ENCODE peak calls at places on chromosomes 5 and 9, in five cellular contexts. One of them, this sample, is unnamed.

GRCh38 chr5:84688566-84688965 is 303.9 kb upstream of the EDIL3 start:
- DNase-seq in cardiac muscle cell: peak; percentile 87
- DNase-seq in mesothelial cell of epicardium: no peak
- DNase-seq in progenitor cell of endocrine pancreas: no peak
- DNase-seq in heart right ventricle: no peak
- DNase-seq in this sample: no peak

GRCh38 chr5:53974021-53974420 is 336.4 kb downstream of the ARL15 start:
- DNase-seq in cardiac muscle cell: no peak
- DNase-seq in mesothelial cell of epicardium: no peak
- DNase-seq in progenitor cell of endocrine pancreas: no peak
- DNase-seq in heart right ventricle: no peak
- DNase-seq in this sample: no peak

GRCh38 chr9:21434202-21435014 is 5.8 kb upstream of the IFNA1 start:
- DNase-seq in cardiac muscle cell: peak; percentile 85
- DNase-seq in mesothelial cell of epicardium: no peak
- DNase-seq in progenitor cell of endocrine pancreas: no peak
- DNase-seq in heart right ventricle: no peak
- DNase-seq in this sample: no peak

GRCh38 chr9:109466623-109467590 is 31.2 kb downstream of the PTPN3 start:
- DNase-seq in cardiac muscle cell: peak; percentile 43
- DNase-seq in mesothelial cell of epicardium: no peak
- DNase-seq in progenitor cell of endocrine pancreas: no peak
- DNase-seq in heart right ventricle: no peak
- DNase-seq in this sample: no peak

GRCh38 chr9:136572003-136572595 is 26.3 kb upstream of the NOTCH1 start:
- DNase-seq in cardiac muscle cell: peak; percentile 81
- DNase-seq in mesothelial cell of epicardium: no peak
- DNase-seq in progenitor cell of endocrine pancreas: no peak
- DNase-seq in heart right ventricle: peak; percentile 73
- DNase-seq in this sample: no peak

GRCh38 chr9:14863402-14863801 is 46.8 kb downstream of the FREM1 start:
- DNase-seq in cardiac muscle cell: no peak
- DNase-seq in mesothelial cell of epicardium: no peak
- DNase-seq in progenitor cell of endocrine pancreas: no peak
- DNase-seq in heart right ventricle: no peak
- DNase-seq in this sample: no peak

GRCh38 chr5:149061341-149061740 is 1.5 kb downstream of the SH3TC2 start:
- DNase-seq in cardiac muscle cell: no peak
- DNase-seq in mesothelial cell of epicardium: no peak
- DNase-seq in progenitor cell of endocrine pancreas: no peak
- DNase-seq in heart right ventricle: no peak
- DNase-seq in this sample: no peak

GRCh38 chr5:129204525-129204924 is 110.0 kb downstream of the ISOC1 start:
- DNase-seq in cardiac muscle cell: peak; percentile 14
- DNase-seq in mesothelial cell of epicardium: no peak
- DNase-seq in progenitor cell of endocrine pancreas: no peak
- DNase-seq in heart right ventricle: no peak
- DNase-seq in this sample: no peak

GRCh38 chr5:39420482-39421145 is 4.2 kb downstream of the DAB2 start:
- DNase-seq in cardiac muscle cell: peak; percentile 89
- DNase-seq in mesothelial cell of epicardium: no peak
- DNase-seq in progenitor cell of endocrine pancreas: no peak
- DNase-seq in heart right ventricle: peak; percentile 40
- DNase-seq in this sample: no peak

DNA sequence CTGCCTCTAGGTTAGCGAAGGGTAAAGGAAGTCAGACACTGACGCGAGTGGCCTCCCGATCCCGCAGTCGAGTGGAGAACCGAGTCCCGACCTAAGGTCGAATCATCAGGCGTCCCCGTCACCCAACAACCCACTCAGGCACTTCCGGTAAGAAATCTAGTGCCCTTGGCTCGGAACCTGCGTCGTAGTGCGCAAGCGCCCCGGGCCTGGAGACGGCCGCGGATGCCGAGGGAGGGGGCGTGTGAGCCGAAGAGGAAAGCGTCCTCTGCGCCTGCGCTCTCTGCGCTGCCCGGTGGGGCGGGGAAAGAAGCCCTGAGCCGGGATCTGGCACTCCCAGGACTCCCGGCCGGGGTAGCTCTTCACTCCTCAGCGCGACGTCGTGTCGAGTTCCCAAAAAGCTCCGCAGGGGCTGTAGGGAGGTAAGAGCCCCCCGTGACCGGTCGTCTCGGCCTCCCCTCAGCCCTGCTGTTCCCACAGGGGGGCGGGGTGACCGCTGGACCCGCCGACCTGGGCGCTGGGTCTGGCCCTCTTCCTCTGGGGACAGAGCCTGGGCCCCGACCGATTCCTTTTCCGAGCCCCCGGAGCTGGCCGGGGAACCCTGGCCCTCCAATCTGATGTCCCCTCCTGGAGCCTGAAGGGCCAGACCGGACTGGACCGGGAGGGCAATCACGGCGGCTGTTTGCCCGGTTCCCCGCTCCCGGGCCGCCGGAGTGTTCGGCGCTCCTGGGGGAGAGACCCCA is at the start of gene ZFYVE16:
- DNase-seq in cardiac muscle cell: peak; percentile 98
- DNase-seq in mesothelial cell of epicardium: peak; percentile 97
- DNase-seq in progenitor cell of endocrine pancreas: peak; percentile 96
- DNase-seq in heart right ventricle: peak; percentile 99
- DNase-seq in this sample: peak; percentile 95
- TF ChIP-seq CTCF in cardiac muscle cell: peak; percentile 15
- TF ChIP-seq CTCF in mesothelial cell of epicardium: no peak
- TF ChIP-seq CTCF in progenitor cell of endocrine pancreas: peak; percentile 47
- TF ChIP-seq CTCF in heart right ventricle: no peak
- TF ChIP-seq CTCF in this sample: no peak

DNA sequence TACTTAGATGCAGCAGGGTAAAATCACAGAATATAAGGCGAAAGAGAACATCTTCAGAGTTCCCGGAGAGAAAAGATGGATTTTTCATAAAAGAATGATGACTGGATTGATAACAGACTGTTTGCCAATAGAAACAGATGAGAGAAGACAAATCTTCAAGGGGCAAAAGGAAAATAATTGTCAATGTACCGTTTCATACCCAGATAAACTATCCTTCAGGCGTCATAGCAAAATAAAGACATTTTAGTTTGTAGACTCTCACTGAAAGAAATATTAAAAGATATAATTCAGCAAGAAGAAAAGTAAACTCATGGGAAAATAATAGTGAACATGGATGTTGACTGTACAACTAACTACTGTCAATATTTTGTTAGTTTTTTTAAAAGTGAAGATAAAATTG is 174.2 kb downstream of the CRB2 start:
- DNase-seq in cardiac muscle cell: no peak
- DNase-seq in mesothelial cell of epicardium: no peak
- DNase-seq in progenitor cell of endocrine pancreas: no peak
- DNase-seq in heart right ventricle: no peak
- DNase-seq in this sample: no peak
- TF ChIP-seq CTCF in cardiac muscle cell: no peak
- TF ChIP-seq CTCF in mesothelial cell of epicardium: no peak
- TF ChIP-seq CTCF in progenitor cell of endocrine pancreas: no peak
- TF ChIP-seq CTCF in heart right ventricle: no peak
- TF ChIP-seq CTCF in this sample: no peak

GRCh38 chr5:176629853-176630680 is at the start of the genes EIF4E1B and SNCB:
- DNase-seq in cardiac muscle cell: peak; percentile 53
- DNase-seq in mesothelial cell of epicardium: no peak
- DNase-seq in progenitor cell of endocrine pancreas: peak; percentile 32
- DNase-seq in heart right ventricle: peak; percentile 39
- DNase-seq in this sample: peak; percentile 69
- TF ChIP-seq CTCF in cardiac muscle cell: no peak
- TF ChIP-seq CTCF in mesothelial cell of epicardium: no peak
- TF ChIP-seq CTCF in progenitor cell of endocrine pancreas: peak; percentile 17
- TF ChIP-seq CTCF in heart right ventricle: no peak
- TF ChIP-seq CTCF in this sample: no peak

GRCh38 chr5:133365326-133365725 is 247.0 kb downstream of the FSTL4 start:
- DNase-seq in cardiac muscle cell: no peak
- DNase-seq in mesothelial cell of epicardium: no peak
- DNase-seq in progenitor cell of endocrine pancreas: peak; percentile 33
- DNase-seq in heart right ventricle: no peak
- DNase-seq in this sample: no peak
- TF ChIP-seq CTCF in cardiac muscle cell: no peak
- TF ChIP-seq CTCF in mesothelial cell of epicardium: peak; percentile 47
- TF ChIP-seq CTCF in progenitor cell of endocrine pancreas: peak; percentile 66
- TF ChIP-seq CTCF in heart right ventricle: peak; percentile 32
- TF ChIP-seq CTCF in this sample: no peak

GRCh38 chr5:150302301-150303069 is at the start of gene ARSI:
- DNase-seq in cardiac muscle cell: peak; percentile 89
- DNase-seq in mesothelial cell of epicardium: peak; percentile 46
- DNase-seq in progenitor cell of endocrine pancreas: no peak
- DNase-seq in heart right ventricle: peak; percentile 39
- DNase-seq in this sample: no peak
- TF ChIP-seq CTCF in cardiac muscle cell: peak; percentile 30
- TF ChIP-seq CTCF in mesothelial cell of epicardium: no peak
- TF ChIP-seq CTCF in progenitor cell of endocrine pancreas: peak; percentile 36
- TF ChIP-seq CTCF in heart right ventricle: no peak
- TF ChIP-seq CTCF in this sample: no peak

DNA sequence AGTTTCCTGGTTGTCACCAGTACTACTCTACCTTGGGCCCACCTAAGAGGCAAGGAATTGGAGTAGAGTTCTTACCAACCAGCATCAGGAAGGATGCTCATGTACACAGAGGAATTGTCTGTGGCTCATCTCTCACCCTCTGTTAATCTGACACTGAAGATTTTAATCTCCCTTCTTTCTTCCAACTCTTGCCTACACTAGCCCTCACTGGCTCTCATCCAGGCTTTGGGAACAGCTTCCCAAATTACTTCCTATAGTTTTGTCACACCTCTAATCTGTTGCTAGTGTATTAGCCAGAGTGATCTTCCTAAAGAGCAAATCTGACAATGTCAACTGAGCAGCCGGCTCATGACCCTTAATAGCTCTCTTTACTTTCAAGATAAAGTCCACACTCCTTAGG is 218.7 kb upstream of the TRIM32 start:
- DNase-seq in cardiac muscle cell: no peak
- DNase-seq in mesothelial cell of epicardium: no peak
- DNase-seq in progenitor cell of endocrine pancreas: no peak
- DNase-seq in heart right ventricle: no peak
- DNase-seq in this sample: no peak
- TF ChIP-seq CTCF in cardiac muscle cell: no peak
- TF ChIP-seq CTCF in mesothelial cell of epicardium: no peak
- TF ChIP-seq CTCF in progenitor cell of endocrine pancreas: no peak
- TF ChIP-seq CTCF in heart right ventricle: no peak
- TF ChIP-seq CTCF in this sample: no peak

GRCh38 chr5:173057062-173057924 is 1.1 kb downstream of the CREBRF start:
- DNase-seq in cardiac muscle cell: peak; percentile 99
- DNase-seq in mesothelial cell of epicardium: peak; percentile 96
- DNase-seq in progenitor cell of endocrine pancreas: peak; percentile 99
- DNase-seq in heart right ventricle: peak; percentile 99
- DNase-seq in this sample: peak; percentile 98
- TF ChIP-seq CTCF in cardiac muscle cell: peak; percentile 18
- TF ChIP-seq CTCF in mesothelial cell of epicardium: no peak
- TF ChIP-seq CTCF in progenitor cell of endocrine pancreas: peak; percentile 6
- TF ChIP-seq CTCF in heart right ventricle: peak; percentile 19
- TF ChIP-seq CTCF in this sample: no peak

GRCh38 chr5:142725231-142726187 is 39.6 kb upstream of the FGF1 start:
- DNase-seq in cardiac muscle cell: no peak
- DNase-seq in mesothelial cell of epicardium: no peak
- DNase-seq in progenitor cell of endocrine pancreas: no peak
- DNase-seq in heart right ventricle: no peak
- DNase-seq in this sample: no peak
- TF ChIP-seq CTCF in cardiac muscle cell: no peak
- TF ChIP-seq CTCF in mesothelial cell of epicardium: no peak
- TF ChIP-seq CTCF in progenitor cell of endocrine pancreas: no peak
- TF ChIP-seq CTCF in heart right ventricle: no peak
- TF ChIP-seq CTCF in this sample: no peak